ENCODE peak calls at places on chromosomes 3 and 15, in six cellular contexts. One of them, this sample, is unnamed. For H3K4me1, the result is how much of the 10 kb centered on the place peaks cover.

GRCh38 chr15:44188810-44189209 is 6.3 kb downstream of the FRMD5 start:
- DNase-seq in SJSA1: no peak
- DNase-seq in neuronal stem cell: no peak
- DNase-seq in right cardiac atrium: no peak
- DNase-seq in heart left ventricle: no peak
- DNase-seq in naive thymus-derived CD4-positive, alpha-beta T cell: no peak
- DNase-seq in this sample: no peak

GRCh38 chr3:141798455-141798854 is 35.2 kb downstream of the GRK7 start:
- DNase-seq in SJSA1: no peak
- DNase-seq in neuronal stem cell: no peak
- DNase-seq in right cardiac atrium: peak
- DNase-seq in heart left ventricle: no peak
- DNase-seq in naive thymus-derived CD4-positive, alpha-beta T cell: no peak
- DNase-seq in this sample: no peak

GRCh38 chr3:184231671-184232070 is 2.3 kb downstream of the VWA5B2 start:
- DNase-seq in SJSA1: no peak
- DNase-seq in neuronal stem cell: no peak
- DNase-seq in right cardiac atrium: no peak
- DNase-seq in heart left ventricle: no peak
- DNase-seq in naive thymus-derived CD4-positive, alpha-beta T cell: no peak
- DNase-seq in this sample: no peak

GRCh38 chr3:186988806-186989205 is 58.5 kb downstream of the ST6GAL1 start:
- DNase-seq in SJSA1: no peak
- DNase-seq in neuronal stem cell: no peak
- DNase-seq in right cardiac atrium: no peak
- DNase-seq in heart left ventricle: no peak
- DNase-seq in naive thymus-derived CD4-positive, alpha-beta T cell: no peak
- DNase-seq in this sample: no peak

GRCh38 chr15:52486003-52486996 is 42.4 kb downstream of the MYO5A start:
- DNase-seq in SJSA1: no peak
- DNase-seq in neuronal stem cell: peak
- DNase-seq in right cardiac atrium: no peak
- DNase-seq in heart left ventricle: no peak
- DNase-seq in naive thymus-derived CD4-positive, alpha-beta T cell: no peak
- DNase-seq in this sample: no peak

GRCh38 chr3:133895208-133896001 is at the start of gene RAB6B:
- DNase-seq in SJSA1: peak
- DNase-seq in neuronal stem cell: peak
- DNase-seq in right cardiac atrium: peak
- DNase-seq in heart left ventricle: peak
- DNase-seq in naive thymus-derived CD4-positive, alpha-beta T cell: no peak
- DNase-seq in this sample: no peak

GRCh38 chr3:96331341-96331740 is 483.1 kb upstream of the EPHA6 start:
- DNase-seq in SJSA1: no peak
- DNase-seq in neuronal stem cell: no peak
- DNase-seq in right cardiac atrium: no peak
- DNase-seq in heart left ventricle: no peak
- DNase-seq in naive thymus-derived CD4-positive, alpha-beta T cell: no peak
- DNase-seq in this sample: no peak

GRCh38 chr15:27133244-27133643 is 162.3 kb downstream of the GABRG3 start:
- DNase-seq in SJSA1: no peak
- DNase-seq in neuronal stem cell: no peak
- DNase-seq in right cardiac atrium: no peak
- DNase-seq in heart left ventricle: no peak
- DNase-seq in naive thymus-derived CD4-positive, alpha-beta T cell: no peak
- DNase-seq in this sample: no peak

GRCh38 chr3:128068156-128068620 is 16.0 kb downstream of the SEC61A1 start:
- DNase-seq in SJSA1: no peak
- DNase-seq in neuronal stem cell: peak
- DNase-seq in right cardiac atrium: no peak
- DNase-seq in heart left ventricle: no peak
- DNase-seq in naive thymus-derived CD4-positive, alpha-beta T cell: no peak
- DNase-seq in this sample: peak

GRCh38 chr3:31575448-31575847 is 42.7 kb downstream of the STT3B start:
- DNase-seq in SJSA1: no peak
- DNase-seq in neuronal stem cell: no peak
- DNase-seq in right cardiac atrium: no peak
- DNase-seq in heart left ventricle: no peak
- DNase-seq in naive thymus-derived CD4-positive, alpha-beta T cell: no peak
- DNase-seq in this sample: no peak

GRCh38 chr3:158802399-158803023 is 657 bp downstream of the MFSD1 start:
- DNase-seq in SJSA1: no peak
- DNase-seq in neuronal stem cell: no peak
- DNase-seq in right cardiac atrium: no peak
- DNase-seq in heart left ventricle: no peak
- DNase-seq in naive thymus-derived CD4-positive, alpha-beta T cell: no peak
- DNase-seq in this sample: no peak

GRCh38 chr3:31391150-31391549 is 141.6 kb upstream of the STT3B start:
- DNase-seq in SJSA1: no peak
- DNase-seq in neuronal stem cell: peak
- DNase-seq in right cardiac atrium: no peak
- DNase-seq in heart left ventricle: no peak
- DNase-seq in naive thymus-derived CD4-positive, alpha-beta T cell: no peak
- DNase-seq in this sample: no peak

GRCh38 chr3:23969393-23969792 is 24.3 kb downstream of the NR1D2 start:
- DNase-seq in SJSA1: no peak
- DNase-seq in neuronal stem cell: no peak
- DNase-seq in right cardiac atrium: no peak
- DNase-seq in heart left ventricle: no peak
- DNase-seq in naive thymus-derived CD4-positive, alpha-beta T cell: no peak
- DNase-seq in this sample: no peak

GRCh38 chr3:23805881-23806321 is at the start of gene UBE2E1:
- DNase-seq in SJSA1: peak
- DNase-seq in neuronal stem cell: peak
- DNase-seq in right cardiac atrium: peak
- DNase-seq in heart left ventricle: peak
- DNase-seq in naive thymus-derived CD4-positive, alpha-beta T cell: peak
- DNase-seq in this sample: peak

GRCh38 chr15:32641517-32642059 is at the start of gene SCG5:
- DNase-seq in SJSA1: no peak
- DNase-seq in neuronal stem cell: peak
- DNase-seq in right cardiac atrium: peak
- DNase-seq in heart left ventricle: no peak
- DNase-seq in naive thymus-derived CD4-positive, alpha-beta T cell: no peak
- DNase-seq in this sample: no peak

GRCh38 chr3:40308725-40309438 is 625 bp upstream of the EIF1B start:
- DNase-seq in SJSA1: no peak
- DNase-seq in neuronal stem cell: no peak
- DNase-seq in right cardiac atrium: no peak
- DNase-seq in heart left ventricle: no peak
- DNase-seq in naive thymus-derived CD4-positive, alpha-beta T cell: no peak
- DNase-seq in this sample: no peak

GRCh38 chr3:81516042-81516441 is 245.4 kb downstream of the GBE1 start:
- DNase-seq in SJSA1: no peak
- DNase-seq in neuronal stem cell: no peak
- DNase-seq in right cardiac atrium: no peak
- DNase-seq in heart left ventricle: no peak
- DNase-seq in naive thymus-derived CD4-positive, alpha-beta T cell: no peak
- DNase-seq in this sample: no peak

GRCh38 chr3:197908957-197909701 is 40.9 kb upstream of the RPL35A start:
- DNase-seq in SJSA1: no peak
- DNase-seq in neuronal stem cell: no peak
- DNase-seq in right cardiac atrium: no peak
- DNase-seq in heart left ventricle: no peak
- DNase-seq in naive thymus-derived CD4-positive, alpha-beta T cell: no peak
- DNase-seq in this sample: no peak

GRCh38 chr3:15265655-15266509 is 59.8 kb downstream of the CAPN7 start:
- DNase-seq in SJSA1: no peak
- DNase-seq in neuronal stem cell: no peak
- DNase-seq in right cardiac atrium: no peak
- DNase-seq in heart left ventricle: no peak
- DNase-seq in naive thymus-derived CD4-positive, alpha-beta T cell: no peak
- DNase-seq in this sample: no peak

GRCh38 chr15:40445411-40446055 is 4.8 kb downstream of the BAHD1 start:
- DNase-seq in SJSA1: peak
- DNase-seq in neuronal stem cell: no peak
- DNase-seq in right cardiac atrium: no peak
- DNase-seq in heart left ventricle: no peak
- DNase-seq in naive thymus-derived CD4-positive, alpha-beta T cell: no peak
- DNase-seq in this sample: no peak

GRCh38 chr15:57149196-57149595 is 227.1 kb upstream of the CGNL1 start:
- DNase-seq in SJSA1: no peak
- DNase-seq in neuronal stem cell: no peak
- DNase-seq in right cardiac atrium: no peak
- DNase-seq in heart left ventricle: no peak
- DNase-seq in naive thymus-derived CD4-positive, alpha-beta T cell: no peak
- DNase-seq in this sample: no peak

GRCh38 chr3:95434436-95434835 is 1371.6 kb downstream of the NSUN3 start:
- DNase-seq in SJSA1: no peak
- DNase-seq in neuronal stem cell: no peak
- DNase-seq in right cardiac atrium: no peak
- DNase-seq in heart left ventricle: no peak
- DNase-seq in naive thymus-derived CD4-positive, alpha-beta T cell: no peak
- DNase-seq in this sample: no peak

GRCh38 chr3:113211370-113212154 is at the start of gene BOC:
- DNase-seq in SJSA1: peak
- DNase-seq in neuronal stem cell: peak
- DNase-seq in right cardiac atrium: peak
- DNase-seq in heart left ventricle: no peak
- DNase-seq in naive thymus-derived CD4-positive, alpha-beta T cell: peak
- DNase-seq in this sample: no peak

GRCh38 chr3:139674585-139675260 is 3.0 kb downstream of the NMNAT3 start:
- DNase-seq in SJSA1: no peak
- DNase-seq in neuronal stem cell: no peak
- DNase-seq in right cardiac atrium: no peak
- DNase-seq in heart left ventricle: no peak
- DNase-seq in naive thymus-derived CD4-positive, alpha-beta T cell: no peak
- DNase-seq in this sample: no peak

GRCh38 chr3:9068044-9068443 is 104.8 kb upstream of the RAD18 start:
- DNase-seq in SJSA1: no peak
- DNase-seq in neuronal stem cell: no peak
- DNase-seq in right cardiac atrium: no peak
- DNase-seq in heart left ventricle: no peak
- DNase-seq in naive thymus-derived CD4-positive, alpha-beta T cell: no peak
- DNase-seq in this sample: no peak

GRCh38 chr3:128597900-128598299 is 52.7 kb downstream of the RPN1 start:
- DNase-seq in SJSA1: no peak
- DNase-seq in neuronal stem cell: no peak
- DNase-seq in right cardiac atrium: no peak
- DNase-seq in heart left ventricle: no peak
- DNase-seq in naive thymus-derived CD4-positive, alpha-beta T cell: no peak
- DNase-seq in this sample: no peak

GRCh38 chr15:75653347-75653913 is 5.7 kb downstream of the SNX33 start:
- DNase-seq in SJSA1: no peak
- DNase-seq in neuronal stem cell: no peak
- DNase-seq in right cardiac atrium: no peak
- DNase-seq in heart left ventricle: no peak
- DNase-seq in naive thymus-derived CD4-positive, alpha-beta T cell: no peak
- DNase-seq in this sample: no peak

GRCh38 chr15:75651810-75652543 is 4.3 kb downstream of the SNX33 start:
- DNase-seq in SJSA1: no peak
- DNase-seq in neuronal stem cell: no peak
- DNase-seq in right cardiac atrium: no peak
- DNase-seq in heart left ventricle: no peak
- DNase-seq in naive thymus-derived CD4-positive, alpha-beta T cell: no peak
- DNase-seq in this sample: no peak

GRCh38 chr15:75649045-75649761 is 1.5 kb downstream of the SNX33 start:
- DNase-seq in SJSA1: no peak
- DNase-seq in neuronal stem cell: no peak
- DNase-seq in right cardiac atrium: no peak
- DNase-seq in heart left ventricle: no peak
- DNase-seq in naive thymus-derived CD4-positive, alpha-beta T cell: no peak
- DNase-seq in this sample: no peak

GRCh38 chr15:75649848-75650247 is 2.1 kb downstream of the SNX33 start:
- DNase-seq in SJSA1: no peak
- DNase-seq in neuronal stem cell: no peak
- DNase-seq in right cardiac atrium: no peak
- DNase-seq in heart left ventricle: no peak
- DNase-seq in naive thymus-derived CD4-positive, alpha-beta T cell: no peak
- DNase-seq in this sample: no peak

GRCh38 chr15:75650908-75651809 is 3.4 kb downstream of the SNX33 start:
- DNase-seq in SJSA1: no peak
- DNase-seq in neuronal stem cell: no peak
- DNase-seq in right cardiac atrium: peak
- DNase-seq in heart left ventricle: peak
- DNase-seq in naive thymus-derived CD4-positive, alpha-beta T cell: no peak
- DNase-seq in this sample: no peak
- H3K4me3 ChIP-seq in SJSA1: no peak
- H3K4me3 ChIP-seq in neuronal stem cell: no peak
- H3K4me3 ChIP-seq in right cardiac atrium: peak
- H3K4me3 ChIP-seq in heart left ventricle: peak
- H3K4me3 ChIP-seq in naive thymus-derived CD4-positive, alpha-beta T cell: no peak
- H3K4me3 ChIP-seq in this sample: no peak

DNA sequence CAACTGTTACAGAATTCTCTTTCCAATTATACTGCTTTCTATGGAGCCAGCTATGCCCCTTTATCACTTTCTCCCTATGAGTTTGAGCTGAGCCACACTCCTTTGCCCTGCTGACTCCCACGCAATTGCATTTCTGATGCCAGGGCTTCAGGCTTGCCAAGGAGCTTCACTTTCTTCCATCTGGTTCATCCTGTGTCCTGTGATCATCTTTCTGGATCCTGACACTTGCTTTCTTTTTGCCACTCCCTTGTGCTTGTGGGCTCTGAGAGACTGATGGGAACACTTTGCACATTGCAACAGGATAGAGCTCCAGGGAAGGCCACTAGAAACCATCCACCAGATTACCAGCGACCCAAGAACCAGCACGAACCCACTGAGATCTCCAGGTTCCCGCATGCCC is 77.0 kb upstream of the SEC13 start:
- DNase-seq in SJSA1: no peak
- DNase-seq in neuronal stem cell: no peak
- DNase-seq in right cardiac atrium: no peak
- DNase-seq in heart left ventricle: no peak
- DNase-seq in naive thymus-derived CD4-positive, alpha-beta T cell: no peak
- DNase-seq in this sample: no peak
- H3K4me1 ChIP-seq in SJSA1: under half
- H3K4me1 ChIP-seq in neuronal stem cell: under half
- H3K4me1 ChIP-seq in right cardiac atrium: under half
- H3K4me1 ChIP-seq in heart left ventricle: under half
- H3K4me1 ChIP-seq in naive thymus-derived CD4-positive, alpha-beta T cell: under half
- H3K4me1 ChIP-seq in this sample: under half

GRCh38 chr15:58392141-58392540 is 39.6 kb upstream of the LIPC start:
- DNase-seq in SJSA1: no peak
- DNase-seq in neuronal stem cell: no peak
- DNase-seq in right cardiac atrium: no peak
- DNase-seq in heart left ventricle: no peak
- DNase-seq in naive thymus-derived CD4-positive, alpha-beta T cell: no peak
- DNase-seq in this sample: no peak
- H3K27ac ChIP-seq in SJSA1: no peak
- H3K27ac ChIP-seq in neuronal stem cell: no peak
- H3K27ac ChIP-seq in right cardiac atrium: no peak
- H3K27ac ChIP-seq in heart left ventricle: no peak
- H3K27ac ChIP-seq in naive thymus-derived CD4-positive, alpha-beta T cell: no peak
- H3K27ac ChIP-seq in this sample: no peak

DNA sequence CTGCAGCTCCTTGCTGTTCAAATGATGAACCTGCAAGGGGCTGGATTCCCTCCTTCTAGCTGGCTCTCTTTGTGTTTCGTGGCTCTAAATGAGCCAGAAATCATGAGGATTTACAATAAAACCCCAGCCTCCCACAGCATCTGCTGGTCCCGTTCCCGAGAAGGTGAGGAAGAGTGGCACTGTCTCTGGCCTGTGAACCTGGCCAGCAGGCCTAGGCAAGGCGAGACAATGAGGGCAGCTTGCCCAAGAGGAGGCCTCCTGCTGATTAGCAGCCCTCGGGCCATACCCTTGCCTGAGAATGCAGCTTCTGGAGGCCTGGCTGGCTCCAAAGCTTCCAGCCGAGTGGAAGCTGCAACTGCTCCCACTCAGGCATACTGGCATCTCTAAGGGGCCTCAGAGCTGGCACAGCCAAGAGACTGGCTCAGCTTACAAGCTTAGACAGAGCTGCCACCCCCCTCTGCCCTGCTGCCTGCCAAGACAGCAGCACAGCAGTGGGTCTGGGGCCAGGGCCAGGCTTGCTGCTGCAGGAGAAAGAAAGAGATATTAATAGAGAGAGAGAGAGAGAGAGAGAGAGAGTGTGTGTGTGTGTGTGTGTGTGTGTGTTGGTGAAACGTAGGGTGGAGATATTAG is 76.5 kb downstream of the HMG20A start:
- DNase-seq in SJSA1: no peak
- DNase-seq in neuronal stem cell: no peak
- DNase-seq in right cardiac atrium: peak
- DNase-seq in heart left ventricle: peak
- DNase-seq in naive thymus-derived CD4-positive, alpha-beta T cell: no peak
- DNase-seq in this sample: no peak
- H3K4me3 ChIP-seq in SJSA1: no peak
- H3K4me3 ChIP-seq in neuronal stem cell: no peak
- H3K4me3 ChIP-seq in right cardiac atrium: peak
- H3K4me3 ChIP-seq in heart left ventricle: peak
- H3K4me3 ChIP-seq in naive thymus-derived CD4-positive, alpha-beta T cell: no peak
- H3K4me3 ChIP-seq in this sample: no peak